ENCODE peak calls at places on chromosomes 1 and 21, in nine cellular contexts. T, D, R, F, U, G, V, P and W are unnamed samples.

GRCh38 chr1:50421366-50421748 is 1.9 kb downstream of the DMRTA2 start:
- DNase-seq in T (no peak), D (no peak), R (no peak), F (no peak), U (no peak), G (no peak), V (no peak), P (no peak), W (no peak)

GRCh38 chr21:44880762-44881585 is 7.5 kb upstream of the PTTG1IP start:
- DNase-seq in T (no peak), D (no peak), R (peak; percentile 31), F (no peak), U (peak; percentile 71), G (no peak), V (peak; percentile 75), P (no peak), W (no peak)

GRCh38 chr1:68119445-68119844 is 69.0 kb upstream of the DIRAS3 start:
- DNase-seq in T (no peak), D (no peak), R (no peak), F (no peak), U (no peak), G (no peak), V (no peak), P (no peak), W (no peak)

GRCh38 chr1:84782311-84782771 is 92.1 kb upstream of the SSX2IP start:
- DNase-seq in T (peak; percentile 53), D (peak; percentile 65), R (no peak), F (no peak), U (peak; percentile 17), G (peak; percentile 88), V (no peak), P (no peak), W (peak; percentile 7)

GRCh38 chr1:163450986-163451385 is 129.2 kb downstream of the NUF2 start:
- DNase-seq in T (no peak), D (no peak), R (no peak), F (no peak), U (no peak), G (no peak), V (no peak), P (no peak), W (no peak)

GRCh38 chr21:45786660-45787059 is 143.1 kb downstream of the PCBP3 start:
- DNase-seq in T (no peak), D (no peak), R (no peak), F (no peak), U (no peak), G (no peak), V (no peak), P (no peak), W (no peak)

GRCh38 chr1:227792216-227793078 is 23.0 kb upstream of the PRSS38 start:
- DNase-seq in T (no peak), D (no peak), R (no peak), F (no peak), U (no peak), G (no peak), V (no peak), P (no peak), W (no peak)

GRCh38 chr1:100762461-100762860 is 42.9 kb downstream of the VCAM1 start:
- DNase-seq in T (no peak), D (no peak), R (no peak), F (no peak), U (no peak), G (no peak), V (no peak), P (no peak), W (no peak)

DNA sequence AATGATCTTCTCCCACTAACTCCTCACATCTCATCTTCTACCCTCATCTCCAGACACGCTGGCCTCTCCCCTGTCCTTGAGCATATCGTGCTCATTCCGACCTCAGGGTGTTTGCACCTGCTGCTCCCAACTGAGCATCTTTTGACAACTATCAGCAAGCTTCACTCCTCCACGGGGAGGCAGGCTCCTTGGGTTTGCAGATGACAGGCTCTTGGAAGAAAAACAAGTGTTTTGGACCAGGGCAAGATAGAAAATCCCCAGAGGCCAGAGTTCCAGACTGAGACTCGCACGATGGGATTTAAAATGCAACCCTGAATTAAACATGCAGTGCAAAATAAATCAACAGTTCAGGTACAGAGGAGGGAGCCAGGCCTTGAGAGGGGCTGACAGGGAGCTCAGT is 246.7 kb downstream of the PTPRU start:
- DNase-seq in T (no peak), D (no peak), R (no peak), F (no peak), U (no peak), G (no peak), V (no peak), P (no peak), W (no peak)
- TF ChIP-seq CTCF in T (no peak), D (no peak), R (no peak), F (no peak), U (no peak), G (no peak), V (no peak), P (no peak), W (no peak)

GRCh38 chr1:205312866-205313680 is 8.5 kb downstream of the NUAK2 start:
- DNase-seq in T (no peak), D (no peak), R (no peak), F (no peak), U (no peak), G (no peak), V (no peak), P (no peak), W (no peak)

GRCh38 chr1:205313681-205314308 is 7.8 kb downstream of the NUAK2 start:
- DNase-seq in T (peak; percentile 25), D (no peak), R (peak; percentile 60), F (peak; percentile 66), U (peak; percentile 86), G (peak; percentile 68), V (no peak), P (peak; percentile 48), W (no peak)

GRCh38 chr1:205316179-205316578 is 5.4 kb downstream of the NUAK2 start:
- DNase-seq in T (no peak), D (no peak), R (no peak), F (no peak), U (no peak), G (no peak), V (no peak), P (no peak), W (no peak)

GRCh38 chr1:205317311-205317917 is 4.1 kb downstream of the NUAK2 start:
- DNase-seq in T (peak; percentile 32), D (no peak), R (no peak), F (no peak), U (no peak), G (peak; percentile 91), V (peak; percentile 68), P (no peak), W (no peak)

DNA sequence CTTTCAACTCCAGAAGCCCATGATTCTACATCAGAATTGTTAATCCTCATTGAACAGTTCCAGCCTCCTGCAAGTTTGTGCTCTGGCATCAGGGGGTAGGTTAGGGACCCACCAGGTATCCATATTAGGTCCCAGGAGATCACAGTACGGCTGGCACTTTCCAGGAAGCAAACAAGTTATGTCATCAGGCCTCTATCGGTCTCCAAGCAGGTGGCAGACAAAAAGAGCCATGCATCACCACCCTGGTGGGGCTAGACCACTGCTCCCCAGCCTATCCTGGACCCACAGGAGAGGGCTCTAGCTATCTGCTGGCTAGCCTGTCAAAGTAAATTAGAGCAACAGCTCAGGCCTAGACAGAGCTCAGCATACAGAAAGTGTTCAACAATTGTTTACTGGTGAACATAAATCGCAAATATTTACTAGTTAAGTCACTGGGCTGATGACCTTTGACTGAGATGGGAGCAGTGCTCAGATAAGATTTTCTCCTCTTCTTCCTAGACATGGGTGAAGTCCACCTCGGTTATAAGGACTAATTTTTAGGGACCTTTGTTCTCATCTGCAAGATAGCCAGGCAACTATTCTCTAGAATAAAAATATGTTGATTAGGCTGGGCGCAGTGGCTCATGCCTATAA is 6.4 kb downstream of the NUAK2 start:
- DNase-seq in T (no peak), D (no peak), R (no peak), F (no peak), U (no peak), G (no peak), V (no peak), P (no peak), W (no peak)
- H3K4me3 ChIP-seq in T (no peak overlapping the region), D (no peak overlapping the region), R (no peak overlapping the region), F (no peak overlapping the region), U (no peak overlapping the region), G (no peak overlapping the region), V (no peak overlapping the region), P (no peak overlapping the region), W (no peak overlapping the region)

GRCh38 chr1:90043573-90043972 is 48.7 kb downstream of the ZNF326 start:
- DNase-seq in T (no peak), D (no peak), R (no peak), F (no peak), U (no peak), G (no peak), V (no peak), P (no peak), W (no peak)

GRCh38 chr1:90044346-90044745 is 49.4 kb downstream of the ZNF326 start:
- DNase-seq in T (no peak), D (no peak), R (no peak), F (no peak), U (no peak), G (no peak), V (no peak), P (no peak), W (no peak)

GRCh38 chr1:90046635-90047034 is 51.7 kb downstream of the ZNF326 start:
- DNase-seq in T (no peak), D (no peak), R (no peak), F (no peak), U (no peak), G (no peak), V (no peak), P (no peak), W (no peak)

DNA sequence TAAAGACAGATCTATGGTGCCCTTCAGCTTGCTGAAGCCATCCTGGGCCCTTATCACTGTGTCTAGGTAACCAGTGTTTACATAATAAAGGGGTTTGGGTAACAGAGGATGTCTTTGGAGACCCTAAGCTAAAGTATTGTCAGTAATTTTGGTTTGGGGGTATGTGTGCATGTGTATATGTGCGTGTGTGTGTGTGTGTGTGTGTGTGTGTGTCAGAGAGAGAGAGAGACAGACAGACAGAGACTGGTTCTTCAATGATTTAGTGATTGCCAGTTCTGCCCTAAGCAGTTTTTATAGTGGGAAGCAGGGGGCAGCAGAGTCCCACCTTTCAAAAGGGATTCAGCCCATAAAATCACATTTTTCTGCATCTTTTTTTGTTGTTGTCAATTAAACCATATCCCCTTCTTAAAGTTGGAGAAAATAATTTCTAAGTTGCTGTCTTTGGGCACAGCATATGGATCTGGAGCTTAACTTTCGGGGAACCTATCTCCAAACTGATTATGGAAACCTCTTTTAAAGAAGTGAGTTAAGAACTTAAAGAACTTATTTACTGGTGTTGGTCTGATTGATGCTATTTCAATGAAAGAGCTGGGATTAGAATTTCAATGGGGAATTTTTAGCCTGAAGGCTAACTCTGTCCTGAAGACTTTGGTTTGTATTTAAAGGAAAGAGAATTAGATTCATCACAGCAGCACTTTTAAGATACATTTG is 51.1 kb downstream of the ZNF326 start:
- DNase-seq in T (no peak), D (peak; percentile 8), R (peak; percentile 18), F (no peak), U (peak; percentile 21), G (no peak), V (no peak), P (no peak), W (no peak)
- TF ChIP-seq CTCF in T (peak; percentile 56), D (peak; percentile 73), R (peak; percentile 34), F (peak; percentile 80), U (peak; percentile 61), G (peak; percentile 36), V (peak; percentile 55), P (peak; percentile 68), W (peak; percentile 67)

GRCh38 chr1:65429806-65430205 is 9.3 kb downstream of the LEPR start:
- DNase-seq in T (no peak), D (no peak), R (peak; percentile 81), F (no peak), U (peak; percentile 61), G (no peak), V (peak; percentile 77), P (no peak), W (no peak)
- H3K4me3 ChIP-seq in T (no peak overlapping the region), D (no peak overlapping the region), R (no peak overlapping the region), F (no peak overlapping the region), U (no peak overlapping the region), G (no peak overlapping the region), V (no peak overlapping the region), P (no peak overlapping the region), W (no peak overlapping the region)